ENCODE peak calls at places on chromosomes 1 and 21, in four cellular contexts. B is dermis blood vessel endothelial cell, R is heart left ventricle, W is iPS-NIHi11. L is an unnamed sample.

GRCh38 chr1:156945881-156946661 is 25.6 kb downstream of the LRRC71 start:
- DNase-seq in W (no peak), R (no peak), B (no peak), L (no peak)

GRCh38 chr1:899636-900317 is 23.9 kb upstream of the SAMD11 start:
- DNase-seq in B (no peak), W (no peak), R (peak; percentile 52), L (no peak)

GRCh38 chr21:42003051-42003461 is 7.1 kb downstream of the ZBTB21 start:
- DNase-seq in W (no peak), B (peak; percentile 9), R (no peak), L (no peak)

GRCh38 chr21:37748351-37748750 is 167.9 kb downstream of the KCNJ6 start:
- DNase-seq in W (no peak), B (no peak), R (no peak), L (no peak)

GRCh38 chr1:245179706-245180105 is 24.9 kb downstream of the KIF26B start:
- DNase-seq in W (no peak), R (no peak), B (no peak), L (no peak)

GRCh38 chr1:42221952-42222606 is 57.5 kb upstream of the GUCA2A start:
- DNase-seq in B (no peak), W (no peak), R (no peak), L (no peak)

GRCh38 chr1:109640285-109640865 is 15.5 kb upstream of the GSTM4 start:
- DNase-seq in B (peak; percentile 86), R (peak; percentile 91), W (peak; percentile 77), L (peak; percentile 85)

GRCh38 chr1:19606817-19607706 is 37.0 kb upstream of the NBL1 start:
- DNase-seq in W (no peak), B (no peak), R (no peak), L (no peak)

GRCh38 chr1:64757213-64757612 is 12.3 kb downstream of the RAVER2 start:
- DNase-seq in B (no peak), W (no peak), R (no peak), L (no peak)

GRCh38 chr1:22750671-22751016 is 40.0 kb downstream of the EPHB2 start:
- DNase-seq in W (no peak), R (no peak), B (no peak), L (no peak)

GRCh38 chr1:203273869-203274602 is 31.3 kb upstream of the BTG2 start:
- DNase-seq in R (no peak), W (no peak), B (no peak), L (peak; percentile 70)

GRCh38 chr21:26739189-26739588 is 106.0 kb downstream of the ADAMTS1 start:
- DNase-seq in B (no peak), W (no peak), R (no peak), L (no peak)

GRCh38 chr21:37060296-37060695 is 12.6 kb downstream of the PIGP start:
- DNase-seq in B (peak; percentile 83), W (peak; percentile 63), R (no peak), L (peak; percentile 40)

GRCh38 chr1:43007377-43008105 is 48.9 kb upstream of the SLC2A1 start:
- DNase-seq in W (peak; percentile 84), R (no peak), B (no peak), L (no peak)